ENCODE peak calls at places on chromosomes 2 and 18, in nine cellular contexts. One of them, this sample, is unnamed.
A peak's percentile ranks its signal among the peaks of the same experiment; 100 is the strongest.

GRCh38 chr2:25215948-25216679 is 47.7 kb upstream of the POMC start:
- DNase-seq in stimulated activated naive CD8-positive, alpha-beta T cell treated with anti-CD3 and anti-CD28 coated beads, Interleukin-15, Interleukin-2, amounts not matched to agents 100 U/mL and 50 U/mL, for 24 hours: peak; percentile 94
- DNase-seq in neural crest cell: peak; percentile 67
- DNase-seq in lung: peak; percentile 65
- DNase-seq in LoVo: no peak
- DNase-seq in RKO: no peak
- DNase-seq in AG04450: no peak
- DNase-seq in EH: peak; percentile 61
- DNase-seq in H54: no peak
- DNase-seq in this sample: no peak

GRCh38 chr2:203869207-203869606 is 1.6 kb downstream of the CTLA4 start:
- DNase-seq in LoVo: no peak
- DNase-seq in neural crest cell: no peak
- DNase-seq in AG04450: no peak
- DNase-seq in RKO: no peak
- DNase-seq in stimulated activated naive CD8-positive, alpha-beta T cell treated with anti-CD3 and anti-CD28 coated beads, Interleukin-15, Interleukin-2, amounts not matched to agents 100 U/mL and 50 U/mL, for 24 hours: no peak
- DNase-seq in H54: no peak
- DNase-seq in lung: no peak
- DNase-seq in EH: no peak
- DNase-seq in this sample: no peak

GRCh38 chr2:98505991-98506664 is 61.5 kb downstream of the INPP4A start:
- DNase-seq in LoVo: no peak
- DNase-seq in EH: no peak
- DNase-seq in H54: no peak
- DNase-seq in lung: no peak
- DNase-seq in RKO: no peak
- DNase-seq in neural crest cell: no peak
- DNase-seq in AG04450: no peak
- DNase-seq in stimulated activated naive CD8-positive, alpha-beta T cell treated with anti-CD3 and anti-CD28 coated beads, Interleukin-15, Interleukin-2, amounts not matched to agents 100 U/mL and 50 U/mL, for 24 hours: no peak
- DNase-seq in this sample: no peak

GRCh38 chr2:2657121-2657962 is 326.3 kb upstream of the MYT1L start:
- DNase-seq in RKO: no peak
- DNase-seq in stimulated activated naive CD8-positive, alpha-beta T cell treated with anti-CD3 and anti-CD28 coated beads, Interleukin-15, Interleukin-2, amounts not matched to agents 100 U/mL and 50 U/mL, for 24 hours: no peak
- DNase-seq in lung: no peak
- DNase-seq in LoVo: no peak
- DNase-seq in AG04450: no peak
- DNase-seq in H54: no peak
- DNase-seq in neural crest cell: no peak
- DNase-seq in EH: no peak
- DNase-seq in this sample: no peak

GRCh38 chr2:45005261-45006002 is 3.8 kb downstream of the SIX2 start:
- DNase-seq in H54: no peak
- DNase-seq in EH: no peak
- DNase-seq in LoVo: no peak
- DNase-seq in stimulated activated naive CD8-positive, alpha-beta T cell treated with anti-CD3 and anti-CD28 coated beads, Interleukin-15, Interleukin-2, amounts not matched to agents 100 U/mL and 50 U/mL, for 24 hours: no peak
- DNase-seq in AG04450: no peak
- DNase-seq in neural crest cell: no peak
- DNase-seq in RKO: no peak
- DNase-seq in lung: no peak
- DNase-seq in this sample: no peak

GRCh38 chr2:9832586-9832985 is 10.7 kb upstream of the TAF1B start:
- DNase-seq in H54: no peak
- DNase-seq in AG04450: no peak
- DNase-seq in neural crest cell: no peak
- DNase-seq in lung: no peak
- DNase-seq in LoVo: no peak
- DNase-seq in EH: peak; percentile 80
- DNase-seq in RKO: peak; percentile 50
- DNase-seq in stimulated activated naive CD8-positive, alpha-beta T cell treated with anti-CD3 and anti-CD28 coated beads, Interleukin-15, Interleukin-2, amounts not matched to agents 100 U/mL and 50 U/mL, for 24 hours: no peak
- DNase-seq in this sample: peak; percentile 22

GRCh38 chr2:240437181-240437860 is 1.9 kb downstream of the GPC1 start:
- DNase-seq in H54: no peak
- DNase-seq in neural crest cell: no peak
- DNase-seq in AG04450: no peak
- DNase-seq in lung: no peak
- DNase-seq in EH: no peak
- DNase-seq in stimulated activated naive CD8-positive, alpha-beta T cell treated with anti-CD3 and anti-CD28 coated beads, Interleukin-15, Interleukin-2, amounts not matched to agents 100 U/mL and 50 U/mL, for 24 hours: no peak
- DNase-seq in RKO: no peak
- DNase-seq in LoVo: no peak
- DNase-seq in this sample: no peak

GRCh38 chr2:217795706-217796465 is 206.9 kb downstream of the TNS1 start:
- DNase-seq in LoVo: no peak
- DNase-seq in RKO: no peak
- DNase-seq in stimulated activated naive CD8-positive, alpha-beta T cell treated with anti-CD3 and anti-CD28 coated beads, Interleukin-15, Interleukin-2, amounts not matched to agents 100 U/mL and 50 U/mL, for 24 hours: no peak
- DNase-seq in lung: peak; percentile 28
- DNase-seq in AG04450: no peak
- DNase-seq in EH: peak; percentile 60
- DNase-seq in H54: no peak
- DNase-seq in neural crest cell: no peak
- DNase-seq in this sample: no peak

GRCh38 chr2:134127496-134127895 is 126.4 kb upstream of the MGAT5 start:
- DNase-seq in H54: no peak
- DNase-seq in neural crest cell: no peak
- DNase-seq in RKO: no peak
- DNase-seq in AG04450: no peak
- DNase-seq in LoVo: no peak
- DNase-seq in lung: no peak
- DNase-seq in EH: no peak
- DNase-seq in stimulated activated naive CD8-positive, alpha-beta T cell treated with anti-CD3 and anti-CD28 coated beads, Interleukin-15, Interleukin-2, amounts not matched to agents 100 U/mL and 50 U/mL, for 24 hours: peak; percentile 68
- DNase-seq in this sample: no peak

GRCh38 chr2:74238879-74239278 is 40.5 kb downstream of the MTHFD2 start:
- DNase-seq in lung: no peak
- DNase-seq in neural crest cell: no peak
- DNase-seq in RKO: peak; percentile 55
- DNase-seq in AG04450: no peak
- DNase-seq in stimulated activated naive CD8-positive, alpha-beta T cell treated with anti-CD3 and anti-CD28 coated beads, Interleukin-15, Interleukin-2, amounts not matched to agents 100 U/mL and 50 U/mL, for 24 hours: no peak
- DNase-seq in H54: no peak
- DNase-seq in EH: peak; percentile 80
- DNase-seq in LoVo: no peak
- DNase-seq in this sample: peak; percentile 41

GRCh38 chr2:241163601-241164118 is 13.4 kb downstream of the PPP1R7 start:
- DNase-seq in H54: no peak
- DNase-seq in stimulated activated naive CD8-positive, alpha-beta T cell treated with anti-CD3 and anti-CD28 coated beads, Interleukin-15, Interleukin-2, amounts not matched to agents 100 U/mL and 50 U/mL, for 24 hours: no peak
- DNase-seq in lung: no peak
- DNase-seq in LoVo: no peak
- DNase-seq in neural crest cell: no peak
- DNase-seq in RKO: peak; percentile 18
- DNase-seq in AG04450: no peak
- DNase-seq in EH: peak; percentile 15
- DNase-seq in this sample: peak; percentile 29

GRCh38 chr2:170284205-170284604 is 106.3 kb downstream of the MYO3B start:
- DNase-seq in stimulated activated naive CD8-positive, alpha-beta T cell treated with anti-CD3 and anti-CD28 coated beads, Interleukin-15, Interleukin-2, amounts not matched to agents 100 U/mL and 50 U/mL, for 24 hours: no peak
- DNase-seq in AG04450: no peak
- DNase-seq in lung: no peak
- DNase-seq in LoVo: no peak
- DNase-seq in EH: no peak
- DNase-seq in neural crest cell: no peak
- DNase-seq in RKO: no peak
- DNase-seq in H54: no peak
- DNase-seq in this sample: no peak

GRCh38 chr2:117232305-117232704 is 582.2 kb upstream of the DDX18 start:
- DNase-seq in H54: no peak
- DNase-seq in stimulated activated naive CD8-positive, alpha-beta T cell treated with anti-CD3 and anti-CD28 coated beads, Interleukin-15, Interleukin-2, amounts not matched to agents 100 U/mL and 50 U/mL, for 24 hours: no peak
- DNase-seq in lung: no peak
- DNase-seq in LoVo: no peak
- DNase-seq in AG04450: no peak
- DNase-seq in EH: no peak
- DNase-seq in neural crest cell: no peak
- DNase-seq in RKO: no peak
- DNase-seq in this sample: no peak

GRCh38 chr18:50190236-50190635 is 4.7 kb downstream of the MYO5B start:
- DNase-seq in H54: no peak
- DNase-seq in EH: no peak
- DNase-seq in stimulated activated naive CD8-positive, alpha-beta T cell treated with anti-CD3 and anti-CD28 coated beads, Interleukin-15, Interleukin-2, amounts not matched to agents 100 U/mL and 50 U/mL, for 24 hours: no peak
- DNase-seq in AG04450: no peak
- DNase-seq in RKO: peak; percentile 45
- DNase-seq in neural crest cell: no peak
- DNase-seq in lung: no peak
- DNase-seq in LoVo: no peak
- DNase-seq in this sample: no peak

GRCh38 chr2:67702284-67702683 is 305.2 kb downstream of the ETAA1 start:
- DNase-seq in RKO: no peak
- DNase-seq in EH: no peak
- DNase-seq in LoVo: no peak
- DNase-seq in lung: no peak
- DNase-seq in AG04450: no peak
- DNase-seq in neural crest cell: no peak
- DNase-seq in H54: no peak
- DNase-seq in stimulated activated naive CD8-positive, alpha-beta T cell treated with anti-CD3 and anti-CD28 coated beads, Interleukin-15, Interleukin-2, amounts not matched to agents 100 U/mL and 50 U/mL, for 24 hours: no peak
- DNase-seq in this sample: no peak

GRCh38 chr18:32349728-32350395 is 120.8 kb downstream of the GAREM1 start:
- DNase-seq in EH: peak; percentile 83
- DNase-seq in H54: peak; percentile 9
- DNase-seq in LoVo: peak; percentile 90
- DNase-seq in RKO: peak; percentile 90
- DNase-seq in lung: peak; percentile 76
- DNase-seq in neural crest cell: no peak
- DNase-seq in AG04450: peak; percentile 87
- DNase-seq in stimulated activated naive CD8-positive, alpha-beta T cell treated with anti-CD3 and anti-CD28 coated beads, Interleukin-15, Interleukin-2, amounts not matched to agents 100 U/mL and 50 U/mL, for 24 hours: no peak
- DNase-seq in this sample: peak; percentile 6

GRCh38 chr18:70333757-70334156 is 44.9 kb downstream of the SOCS6 start:
- DNase-seq in AG04450: peak; percentile 94
- DNase-seq in RKO: peak; percentile 75
- DNase-seq in EH: peak; percentile 98
- DNase-seq in lung: peak; percentile 46
- DNase-seq in stimulated activated naive CD8-positive, alpha-beta T cell treated with anti-CD3 and anti-CD28 coated beads, Interleukin-15, Interleukin-2, amounts not matched to agents 100 U/mL and 50 U/mL, for 24 hours: no peak
- DNase-seq in LoVo: peak; percentile 74
- DNase-seq in neural crest cell: no peak
- DNase-seq in H54: peak; percentile 14
- DNase-seq in this sample: peak; percentile 55

This sample was measured in A172.